ENCODE peak calls at places on chromosomes 11 and 22, in eight cellular contexts. One of them, this sample, is unnamed.

GRCh38 chr22:39429186-39429585 is 27.6 kb upstream of the MGAT3 start:
- DNase-seq in AG08396: no peak
- DNase-seq in T1000: no peak
- DNase-seq in lung: no peak
- DNase-seq in head of caudate nucleus: no peak
- DNase-seq in NCI-H69: no peak
- DNase-seq in activated naive CD4-positive, alpha-beta T cell: no peak
- DNase-seq in Calu3: no peak
- DNase-seq in this sample: no peak

GRCh38 chr11:8871283-8871775 is 39.7 kb upstream of the AKIP1 start:
- DNase-seq in Calu3: peak
- DNase-seq in T1000: peak
- DNase-seq in head of caudate nucleus: peak
- DNase-seq in AG08396: peak
- DNase-seq in NCI-H69: peak
- DNase-seq in lung: peak
- DNase-seq in activated naive CD4-positive, alpha-beta T cell: no peak
- DNase-seq in this sample: peak

GRCh38 chr11:10026514-10026913 is 267.5 kb downstream of the SBF2 start:
- DNase-seq in lung: no peak
- DNase-seq in AG08396: peak
- DNase-seq in activated naive CD4-positive, alpha-beta T cell: no peak
- DNase-seq in head of caudate nucleus: no peak
- DNase-seq in T1000: no peak
- DNase-seq in NCI-H69: no peak
- DNase-seq in Calu3: no peak
- DNase-seq in this sample: no peak

GRCh38 chr11:612201-612960 is 3.4 kb downstream of the IRF7 start:
- DNase-seq in lung: no peak
- DNase-seq in T1000: no peak
- DNase-seq in NCI-H69: peak
- DNase-seq in AG08396: no peak
- DNase-seq in Calu3: peak
- DNase-seq in activated naive CD4-positive, alpha-beta T cell: no peak
- DNase-seq in head of caudate nucleus: no peak
- DNase-seq in this sample: no peak

GRCh38 chr11:16001899-16002426 is 354.4 kb downstream of the SOX6 start:
- DNase-seq in Calu3: peak
- DNase-seq in NCI-H69: peak
- DNase-seq in head of caudate nucleus: no peak
- DNase-seq in AG08396: peak
- DNase-seq in T1000: peak
- DNase-seq in lung: peak
- DNase-seq in activated naive CD4-positive, alpha-beta T cell: no peak
- DNase-seq in this sample: peak

GRCh38 chr11:37788141-37788877 is 1190.3 kb upstream of the RAG2 start:
- DNase-seq in Calu3: peak
- DNase-seq in NCI-H69: no peak
- DNase-seq in lung: no peak
- DNase-seq in head of caudate nucleus: no peak
- DNase-seq in AG08396: no peak
- DNase-seq in activated naive CD4-positive, alpha-beta T cell: no peak
- DNase-seq in T1000: no peak
- DNase-seq in this sample: peak

GRCh38 chr11:109998921-109999320 is 94.3 kb upstream of the ZC3H12C start:
- DNase-seq in NCI-H69: no peak
- DNase-seq in head of caudate nucleus: peak
- DNase-seq in lung: no peak
- DNase-seq in AG08396: no peak
- DNase-seq in activated naive CD4-positive, alpha-beta T cell: no peak
- DNase-seq in Calu3: no peak
- DNase-seq in T1000: no peak
- DNase-seq in this sample: no peak

GRCh38 chr11:71370895-71371673 is 77.1 kb downstream of the DHCR7 start:
- DNase-seq in Calu3: no peak
- DNase-seq in T1000: no peak
- DNase-seq in AG08396: no peak
- DNase-seq in NCI-H69: no peak
- DNase-seq in lung: no peak
- DNase-seq in head of caudate nucleus: no peak
- DNase-seq in activated naive CD4-positive, alpha-beta T cell: no peak
- DNase-seq in this sample: no peak

GRCh38 chr11:20477418-20478090 is 90.0 kb downstream of the PRMT3 start:
- DNase-seq in NCI-H69: peak
- DNase-seq in Calu3: no peak
- DNase-seq in head of caudate nucleus: no peak
- DNase-seq in activated naive CD4-positive, alpha-beta T cell: no peak
- DNase-seq in lung: no peak
- DNase-seq in AG08396: no peak
- DNase-seq in T1000: no peak
- DNase-seq in this sample: no peak

GRCh38 chr11:115222863-115223530 is 281.2 kb downstream of the CADM1 start:
- DNase-seq in lung: no peak
- DNase-seq in head of caudate nucleus: no peak
- DNase-seq in NCI-H69: no peak
- DNase-seq in T1000: no peak
- DNase-seq in AG08396: no peak
- DNase-seq in Calu3: no peak
- DNase-seq in activated naive CD4-positive, alpha-beta T cell: no peak
- DNase-seq in this sample: no peak

GRCh38 chr11:24575392-24575791 is 78.5 kb downstream of the LUZP2 start:
- DNase-seq in head of caudate nucleus: no peak
- DNase-seq in lung: no peak
- DNase-seq in AG08396: peak
- DNase-seq in Calu3: no peak
- DNase-seq in activated naive CD4-positive, alpha-beta T cell: no peak
- DNase-seq in NCI-H69: no peak
- DNase-seq in T1000: no peak
- DNase-seq in this sample: peak

GRCh38 chr11:1732421-1733008 is 17.9 kb downstream of the IFITM10 start:
- DNase-seq in Calu3: no peak
- DNase-seq in NCI-H69: no peak
- DNase-seq in lung: no peak
- DNase-seq in AG08396: no peak
- DNase-seq in activated naive CD4-positive, alpha-beta T cell: no peak
- DNase-seq in head of caudate nucleus: no peak
- DNase-seq in T1000: no peak
- DNase-seq in this sample: no peak

GRCh38 chr22:48083502-48083901 is 1321.1 kb downstream of the TBC1D22A start:
- DNase-seq in head of caudate nucleus: no peak
- DNase-seq in lung: no peak
- DNase-seq in activated naive CD4-positive, alpha-beta T cell: no peak
- DNase-seq in Calu3: no peak
- DNase-seq in T1000: no peak
- DNase-seq in AG08396: no peak
- DNase-seq in NCI-H69: no peak
- DNase-seq in this sample: no peak

GRCh38 chr11:68113986-68114385 is 7.2 kb downstream of the CHKA start:
- DNase-seq in head of caudate nucleus: no peak
- DNase-seq in T1000: no peak
- DNase-seq in activated naive CD4-positive, alpha-beta T cell: no peak
- DNase-seq in lung: no peak
- DNase-seq in NCI-H69: no peak
- DNase-seq in AG08396: no peak
- DNase-seq in Calu3: no peak
- DNase-seq in this sample: no peak

GRCh38 chr11:8872017-8872416 is 39.0 kb upstream of the AKIP1 start:
- DNase-seq in NCI-H69: no peak
- DNase-seq in lung: no peak
- DNase-seq in Calu3: no peak
- DNase-seq in AG08396: no peak
- DNase-seq in T1000: no peak
- DNase-seq in head of caudate nucleus: no peak
- DNase-seq in activated naive CD4-positive, alpha-beta T cell: no peak
- DNase-seq in this sample: no peak

GRCh38 chr22:38973289-38974169 is 8.6 kb upstream of the APOBEC3B start:
- DNase-seq in NCI-H69: peak
- DNase-seq in activated naive CD4-positive, alpha-beta T cell: no peak
- DNase-seq in Calu3: peak
- DNase-seq in T1000: no peak
- DNase-seq in AG08396: peak
- DNase-seq in lung: peak
- DNase-seq in head of caudate nucleus: peak
- DNase-seq in this sample: no peak

GRCh38 chr22:35749808-35750207 is 32.1 kb downstream of the APOL5 start:
- DNase-seq in lung: no peak
- DNase-seq in activated naive CD4-positive, alpha-beta T cell: no peak
- DNase-seq in NCI-H69: peak
- DNase-seq in head of caudate nucleus: no peak
- DNase-seq in AG08396: no peak
- DNase-seq in T1000: no peak
- DNase-seq in Calu3: no peak
- DNase-seq in this sample: peak

GRCh38 chr11:69541501-69542313 is 60.2 kb downstream of the LINC01488 start:
- DNase-seq in AG08396: peak
- DNase-seq in Calu3: peak
- DNase-seq in lung: peak
- DNase-seq in head of caudate nucleus: no peak
- DNase-seq in activated naive CD4-positive, alpha-beta T cell: no peak
- DNase-seq in NCI-H69: no peak
- DNase-seq in T1000: peak
- DNase-seq in this sample: no peak

GRCh38 chr11:5596611-5597201 is at the start of gene TRIM6:
- DNase-seq in activated naive CD4-positive, alpha-beta T cell: no peak
- DNase-seq in Calu3: peak
- DNase-seq in head of caudate nucleus: no peak
- DNase-seq in T1000: no peak
- DNase-seq in AG08396: peak
- DNase-seq in NCI-H69: peak
- DNase-seq in lung: peak
- DNase-seq in this sample: no peak

GRCh38 chr11:12693485-12694181 is 19.4 kb downstream of the TEAD1 start:
- DNase-seq in head of caudate nucleus: no peak
- DNase-seq in Calu3: peak
- DNase-seq in AG08396: peak
- DNase-seq in lung: no peak
- DNase-seq in activated naive CD4-positive, alpha-beta T cell: no peak
- DNase-seq in T1000: peak
- DNase-seq in NCI-H69: peak
- DNase-seq in this sample: peak

GRCh38 chr11:3022300-3022967 is 30.3 kb upstream of the NAP1L4 start:
- DNase-seq in Calu3: no peak
- DNase-seq in AG08396: no peak
- DNase-seq in head of caudate nucleus: no peak
- DNase-seq in T1000: no peak
- DNase-seq in activated naive CD4-positive, alpha-beta T cell: no peak
- DNase-seq in lung: no peak
- DNase-seq in NCI-H69: no peak
- DNase-seq in this sample: peak

GRCh38 chr11:6674856-6675255 is 8.3 kb downstream of the MRPL17 start:
- DNase-seq in lung: no peak
- DNase-seq in head of caudate nucleus: no peak
- DNase-seq in NCI-H69: no peak
- DNase-seq in activated naive CD4-positive, alpha-beta T cell: no peak
- DNase-seq in AG08396: no peak
- DNase-seq in T1000: no peak
- DNase-seq in Calu3: no peak
- DNase-seq in this sample: no peak

GRCh38 chr11:34655335-34656008 is 34.6 kb downstream of the EHF start:
- DNase-seq in head of caudate nucleus: no peak
- DNase-seq in T1000: no peak
- DNase-seq in lung: no peak
- DNase-seq in NCI-H69: no peak
- DNase-seq in activated naive CD4-positive, alpha-beta T cell: no peak
- DNase-seq in AG08396: peak
- DNase-seq in Calu3: no peak
- DNase-seq in this sample: no peak

GRCh38 chr11:40029406-40029805 is 1430.0 kb downstream of the LRRC4C start:
- DNase-seq in lung: no peak
- DNase-seq in activated naive CD4-positive, alpha-beta T cell: no peak
- DNase-seq in T1000: no peak
- DNase-seq in Calu3: no peak
- DNase-seq in AG08396: no peak
- DNase-seq in head of caudate nucleus: no peak
- DNase-seq in NCI-H69: no peak
- DNase-seq in this sample: no peak

GRCh38 chr11:68889948-68890446 is 13.6 kb downstream of the MRPL21 start:
- DNase-seq in Calu3: peak
- DNase-seq in activated naive CD4-positive, alpha-beta T cell: no peak
- DNase-seq in AG08396: peak
- DNase-seq in NCI-H69: no peak
- DNase-seq in T1000: peak
- DNase-seq in head of caudate nucleus: no peak
- DNase-seq in lung: no peak
- DNase-seq in this sample: peak

GRCh38 chr11:103870821-103871309 is 165.6 kb upstream of the DDI1 start:
- DNase-seq in NCI-H69: no peak
- DNase-seq in T1000: no peak
- DNase-seq in Calu3: no peak
- DNase-seq in head of caudate nucleus: no peak
- DNase-seq in AG08396: no peak
- DNase-seq in lung: peak
- DNase-seq in activated naive CD4-positive, alpha-beta T cell: no peak
- DNase-seq in this sample: no peak

GRCh38 chr22:20918663-20919220 is 1.5 kb downstream of the CRKL start:
- DNase-seq in activated naive CD4-positive, alpha-beta T cell: no peak
- DNase-seq in T1000: no peak
- DNase-seq in AG08396: no peak
- DNase-seq in lung: no peak
- DNase-seq in NCI-H69: peak
- DNase-seq in Calu3: no peak
- DNase-seq in head of caudate nucleus: no peak
- DNase-seq in this sample: no peak

GRCh38 chr11:66221726-66222236 is 46.7 kb upstream of the RAB1B start:
- DNase-seq in NCI-H69: no peak
- DNase-seq in lung: no peak
- DNase-seq in head of caudate nucleus: no peak
- DNase-seq in Calu3: no peak
- DNase-seq in AG08396: no peak
- DNase-seq in activated naive CD4-positive, alpha-beta T cell: no peak
- DNase-seq in T1000: no peak
- DNase-seq in this sample: no peak

GRCh38 chr22:47781024-47781423 is 1018.6 kb downstream of the TBC1D22A start:
- DNase-seq in lung: no peak
- DNase-seq in NCI-H69: no peak
- DNase-seq in head of caudate nucleus: peak
- DNase-seq in T1000: no peak
- DNase-seq in AG08396: no peak
- DNase-seq in activated naive CD4-positive, alpha-beta T cell: no peak
- DNase-seq in Calu3: no peak
- DNase-seq in this sample: no peak

GRCh38 chr22:20111045-20111688 is 4.7 kb upstream of the RANBP1 start:
- DNase-seq in NCI-H69: peak
- DNase-seq in Calu3: no peak
- DNase-seq in activated naive CD4-positive, alpha-beta T cell: no peak
- DNase-seq in lung: no peak
- DNase-seq in AG08396: peak
- DNase-seq in T1000: no peak
- DNase-seq in head of caudate nucleus: no peak
- DNase-seq in this sample: no peak

GRCh38 chr22:36913431-36914382 is at the start of gene CSF2RB:
- DNase-seq in NCI-H69: no peak
- DNase-seq in head of caudate nucleus: peak
- DNase-seq in activated naive CD4-positive, alpha-beta T cell: no peak
- DNase-seq in AG08396: no peak
- DNase-seq in lung: peak
- DNase-seq in Calu3: no peak
- DNase-seq in T1000: no peak
- DNase-seq in this sample: no peak

GRCh38 chr11:67544591-67545242 is 21.5 kb upstream of the CABP2 start:
- DNase-seq in head of caudate nucleus: no peak
- DNase-seq in Calu3: peak
- DNase-seq in T1000: no peak
- DNase-seq in NCI-H69: no peak
- DNase-seq in lung: no peak
- DNase-seq in activated naive CD4-positive, alpha-beta T cell: no peak
- DNase-seq in AG08396: no peak
- DNase-seq in this sample: no peak

GRCh38 chr22:46518038-46518437 is 19.4 kb downstream of the CELSR1 start:
- DNase-seq in Calu3: no peak
- DNase-seq in NCI-H69: no peak
- DNase-seq in head of caudate nucleus: no peak
- DNase-seq in AG08396: no peak
- DNase-seq in T1000: no peak
- DNase-seq in activated naive CD4-positive, alpha-beta T cell: no peak
- DNase-seq in lung: no peak
- DNase-seq in this sample: no peak

GRCh38 chr11:72652871-72653615 is 21.2 kb downstream of the PDE2A start:
- DNase-seq in head of caudate nucleus: no peak
- DNase-seq in Calu3: no peak
- DNase-seq in T1000: no peak
- DNase-seq in lung: no peak
- DNase-seq in activated naive CD4-positive, alpha-beta T cell: no peak
- DNase-seq in AG08396: no peak
- DNase-seq in NCI-H69: peak
- DNase-seq in this sample: no peak

This sample was measured in astrocyte of the cerebellum.